ENCODE peak calls at places on chromosomes 16 and 17, in seven cellular contexts. W is RWPE1, D is GM23248, P is fibroblast of pulmonary artery, R is head of caudate nucleus, C is Caki2, Q is choroid plexus epithelial cell. H is an unnamed sample.

GRCh38 chr17:65181237-65182061 is 44.3 kb downstream of the RGS9 start:
- DNase-seq in W (no peak), P (no peak), D (no peak), Q (no peak), C (peak), R (no peak), H (no peak)

GRCh38 chr16:54921229-54921824 is 9.3 kb upstream of the IRX5 start:
- DNase-seq in Q (peak), D (peak), W (no peak), R (no peak), P (no peak), C (peak), H (no peak)

GRCh38 chr17:55763856-55764255 is 13.0 kb downstream of the PCTP start:
- DNase-seq in D (no peak), P (peak), W (no peak), Q (peak), R (no peak), C (no peak), H (no peak)

GRCh38 chr16:84820771-84821170 is 986 bp downstream of the CRISPLD2 start:
- DNase-seq in Q (no peak), W (no peak), P (no peak), D (peak), C (no peak), R (no peak), H (no peak)

GRCh38 chr17:39736319-39737165 is 1.2 kb upstream of the GRB7 start:
- DNase-seq in C (no peak), D (no peak), R (no peak), P (no peak), Q (no peak), W (peak), H (no peak)

GRCh38 chr16:5028950-5029475 is 4.7 kb downstream of the NAGPA start:
- DNase-seq in P (no peak), W (no peak), C (no peak), D (no peak), R (peak), Q (no peak), H (no peak)

GRCh38 chr17:65799454-65799853 is 238.0 kb upstream of the AXIN2 start:
- DNase-seq in P (no peak), Q (no peak), C (no peak), W (no peak), D (no peak), R (no peak), H (no peak)

GRCh38 chr17:56125830-56126819 is 27.1 kb upstream of the ANKFN1 start:
- DNase-seq in C (no peak), W (peak), D (peak), R (peak), Q (peak), P (peak), H (peak)

GRCh38 chr16:11407047-11407982 is 62.1 kb downstream of the RMI2 start:
- DNase-seq in P (peak), Q (peak), W (peak), R (peak), C (peak), D (peak), H (peak)

GRCh38 chr17:20114466-20114865 is 105.3 kb downstream of the SPECC1 start:
- DNase-seq in W (no peak), D (peak), P (no peak), C (no peak), Q (peak), R (no peak), H (no peak)

GRCh38 chr17:48637323-48638260 is 11.4 kb upstream of the HOXB9 start:
- DNase-seq in D (peak), P (peak), W (peak), R (no peak), Q (peak), C (no peak), H (no peak)

GRCh38 chr17:55086635-55087058 is 118.1 kb downstream of the STXBP4 start:
- DNase-seq in R (no peak), C (peak), Q (peak), P (peak), D (peak), W (no peak), H (no peak)

GRCh38 chr16:70481929-70482536 is 27.6 kb downstream of the FCSK start:
- DNase-seq in Q (no peak), W (no peak), D (peak), P (no peak), R (no peak), C (peak), H (no peak)

GRCh38 chr16:79372504-79373184 is 227.9 kb downstream of the MAF start:
- DNase-seq in R (no peak), D (peak), Q (peak), P (peak), C (no peak), W (peak), H (no peak)

GRCh38 chr17:48547839-48548686 is 3.2 kb upstream of the HOXB2 start:
- DNase-seq in W (no peak), C (peak), P (peak), Q (no peak), D (peak), R (no peak), H (no peak)

GRCh38 chr17:29383687-29384086 is 6.5 kb upstream of the TAOK1 start:
- DNase-seq in Q (no peak), W (no peak), R (no peak), C (no peak), D (peak), P (no peak), H (no peak)

GRCh38 chr16:61879306-61879705 is 156.9 kb downstream of the CDH8 start:
- DNase-seq in Q (no peak), R (no peak), W (no peak), C (no peak), P (no peak), D (no peak), H (no peak)

GRCh38 chr16:49345829-49346228 is 27.8 kb upstream of the C16orf78 start:
- DNase-seq in Q (no peak), R (no peak), W (peak), P (no peak), D (peak), C (peak), H (no peak)

H was measured in breast epithelium.